ENCODE peak calls at places on chromosomes 1 and 21, in four cellular contexts. A is Panc1, I is HCT116, B is colonic mucosa. X is an unnamed sample.
A peak's percentile ranks its signal among the peaks of the same experiment; 100 is the strongest.

GRCh38 chr1:207866471-207867135 is 44.3 kb downstream of the CD34 start:
- DNase-seq in A (no peak), I (no peak), B (peak; percentile 63), X (peak; percentile 64)

GRCh38 chr1:7572654-7573152 is 198.4 kb upstream of the VAMP3 start:
- DNase-seq in A (no peak), I (no peak), B (peak; percentile 81), X (no peak)

GRCh38 chr1:15348648-15349047 is 61.0 kb upstream of the EFHD2 start:
- DNase-seq in A (no peak), I (no peak), B (no peak), X (no peak)

GRCh38 chr21:39079617-39080016 is 103.6 kb downstream of the PSMG1 start:
- DNase-seq in A (no peak), I (no peak), B (peak; percentile 49), X (peak; percentile 24)

GRCh38 chr21:45460611-45461368 is 55.8 kb downstream of the COL18A1 start:
- DNase-seq in A (no peak), I (no peak), B (no peak), X (peak; percentile 90)

GRCh38 chr1:72435025-72435424 is 152.7 kb upstream of the NEGR1 start:
- DNase-seq in A (no peak), I (no peak), B (no peak), X (peak; percentile 23)

GRCh38 chr1:239982762-239983161 is 108.9 kb upstream of the FMN2 start:
- DNase-seq in A (no peak), I (no peak), B (no peak), X (no peak)

GRCh38 chr21:44785620-44786344 is 15.8 kb downstream of the UBE2G2 start:
- DNase-seq in A (no peak), I (no peak), B (no peak), X (no peak)

GRCh38 chr1:108877324-108877812 is 583 bp downstream of the GPSM2 start:
- DNase-seq in A (no peak), I (no peak), B (peak; percentile 45), X (peak; percentile 21)

DNA sequence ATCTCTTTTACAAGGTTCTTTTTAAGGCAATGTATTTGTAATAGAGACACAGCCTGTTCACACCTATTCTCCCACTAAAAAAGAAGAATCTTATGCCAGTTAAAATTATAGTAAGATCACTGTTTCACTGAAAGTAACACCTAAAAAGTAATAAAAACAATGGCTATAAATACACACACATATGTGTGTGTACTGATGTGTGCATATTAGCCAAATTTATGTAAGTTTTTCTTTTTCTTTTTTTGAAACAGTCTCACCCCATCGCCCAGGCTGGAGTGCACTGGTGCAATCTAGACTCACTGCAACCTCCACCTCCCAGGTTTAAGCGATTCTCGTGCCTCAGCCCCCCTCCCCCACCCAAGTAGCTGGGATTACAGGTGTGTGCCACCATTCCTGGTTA is 56.8 kb upstream of the SLC30A10 start:
- DNase-seq in A (no peak), I (no peak), B (no peak), X (no peak)
- H3K36me3 ChIP-seq in A (peaks cover 34% of the 10 kb centered on the region), I (peaks cover 18% of the 10 kb centered on the region), B (peaks cover 7% of the 10 kb centered on the region), X (peaks cover 40% of the 10 kb centered on the region)

DNA sequence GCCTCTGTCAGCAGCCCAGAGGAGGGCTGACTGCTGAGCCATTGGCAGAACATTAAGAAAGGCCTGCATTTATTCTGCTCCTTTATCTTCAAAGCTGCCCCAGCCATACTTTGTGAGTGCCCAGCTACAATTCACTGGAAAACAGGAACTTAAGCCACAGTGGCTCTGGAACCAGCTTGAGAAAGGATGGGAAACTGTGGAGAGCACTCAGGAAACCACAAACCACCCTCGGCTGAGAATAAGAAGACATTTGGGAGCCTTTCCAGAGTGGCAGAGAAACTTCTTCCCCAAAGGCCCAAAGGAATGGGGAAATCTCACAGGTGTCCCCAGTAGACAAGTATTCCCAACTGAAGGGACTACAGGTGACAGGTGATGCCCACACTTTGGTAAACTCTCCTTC is 1.8 kb downstream of the LAMB3 start:
- DNase-seq in A (no peak), I (no peak), B (no peak), X (no peak)
- H3K27ac ChIP-seq in A (no peak overlapping the region), I (peak overlapping the region; percentile 46), B (peak overlapping the region; percentile 89), X (peak overlapping the region; percentile 33)

GRCh38 chr1:23441446-23442148 is 17.0 kb upstream of the TCEA3 start:
- DNase-seq in A (no peak), I (no peak), B (no peak), X (no peak)
- H3K36me3 ChIP-seq in A (no peaks in the 10 kb centered on the region), I (no peaks in the 10 kb centered on the region), B (no peaks in the 10 kb centered on the region), X (no peaks in the 10 kb centered on the region)

DNA sequence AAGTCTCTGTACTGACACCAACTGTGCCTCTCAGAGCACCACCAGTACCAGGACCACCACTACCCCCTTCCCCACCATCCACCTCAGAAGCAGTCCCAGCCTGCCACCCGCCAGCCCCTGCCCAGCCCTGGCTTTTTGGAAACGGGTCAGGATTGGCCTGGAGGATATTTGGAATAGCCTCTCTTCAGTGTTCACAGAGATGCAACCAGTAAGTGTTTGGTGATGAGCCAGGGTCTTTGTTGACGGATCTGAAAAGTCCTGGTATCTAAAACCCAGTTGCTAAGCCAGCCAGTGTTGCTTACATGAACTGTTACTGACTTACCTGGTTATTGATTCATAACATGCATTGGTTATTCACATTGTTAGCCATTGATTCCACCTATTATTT is 1.1 kb downstream of the C1orf56 start:
- DNase-seq in A (no peak), I (no peak), B (no peak), X (no peak)
- H3K27ac ChIP-seq in A (peak overlapping the region; percentile 86), I (no peak overlapping the region), B (peak overlapping the region; percentile 74), X (no peak overlapping the region)

GRCh38 chr1:41647202-41648135 is 163.0 kb upstream of the EDN2 start:
- DNase-seq in A (no peak), I (no peak), B (no peak), X (no peak)
- H3K36me3 ChIP-seq in A (no peaks in the 10 kb centered on the region), I (no peaks in the 10 kb centered on the region), B (no peaks in the 10 kb centered on the region), X (no peaks in the 10 kb centered on the region)

GRCh38 chr1:93980881-93981280 is 71.7 kb upstream of the GCLM start:
- DNase-seq in A (no peak), I (no peak), B (no peak), X (no peak)
- H3K27ac ChIP-seq in A (no peak overlapping the region), I (no peak overlapping the region), B (no peak overlapping the region), X (no peak overlapping the region)

DNA sequence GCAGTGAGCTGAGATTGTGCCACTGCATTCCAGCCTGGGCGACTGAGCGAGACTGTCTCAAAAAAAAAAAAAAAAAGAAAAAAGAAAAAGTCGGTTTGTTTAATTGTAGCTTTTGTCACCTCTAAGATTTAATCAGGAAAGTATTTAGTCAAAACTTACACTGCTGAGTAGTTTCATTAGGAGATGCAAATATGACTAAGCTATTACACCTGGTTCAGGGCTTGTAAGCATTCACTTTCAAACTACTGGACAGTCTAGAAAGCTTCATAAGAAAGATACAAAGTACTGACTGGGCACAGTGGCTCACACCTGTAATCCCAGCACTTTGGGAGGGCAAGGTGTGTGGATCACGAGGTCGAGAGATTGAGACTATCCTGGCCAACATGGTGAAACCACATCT is 75.9 kb upstream of the CACYBP start:
- DNase-seq in A (no peak), I (no peak), B (no peak), X (no peak)
- H3K36me3 ChIP-seq in A (no peaks in the 10 kb centered on the region), I (no peaks in the 10 kb centered on the region), B (no peaks in the 10 kb centered on the region), X (no peaks in the 10 kb centered on the region)

DNA sequence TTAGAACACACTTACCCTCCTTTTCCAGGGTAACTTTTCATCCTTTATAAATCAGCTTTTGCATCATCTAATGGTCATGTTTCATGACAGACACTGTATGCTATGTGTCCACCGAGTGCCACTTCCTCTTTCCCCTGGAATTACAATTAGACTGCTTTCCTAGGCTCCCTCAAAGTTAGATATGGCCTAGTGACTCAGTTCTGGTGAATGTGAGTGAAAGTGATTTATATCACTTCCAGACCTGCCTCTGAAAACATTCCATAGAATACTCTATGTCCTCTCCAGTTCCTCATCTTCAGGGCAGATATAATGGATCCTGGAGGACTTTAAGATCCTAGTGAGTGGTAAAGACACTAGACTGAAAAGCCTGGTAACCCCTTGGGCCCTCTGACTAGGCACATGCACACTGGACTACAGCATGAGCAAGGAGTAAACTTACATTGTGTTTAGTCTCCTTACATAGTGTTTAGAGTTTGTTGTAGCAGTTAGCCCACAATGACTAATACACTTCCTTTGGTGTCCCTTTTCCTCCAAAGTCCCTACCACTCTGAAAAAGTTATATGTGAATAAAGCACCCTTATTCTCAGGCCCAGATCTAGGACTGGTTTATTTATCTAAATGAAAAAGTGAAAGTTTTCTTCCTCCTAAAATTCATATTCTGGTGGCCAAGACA is 59.3 kb downstream of the GPR88 start:
- DNase-seq in A (no peak), I (no peak), B (no peak), X (peak; percentile 93)
- H3K27ac ChIP-seq in A (no peak overlapping the region), I (no peak overlapping the region), B (no peak overlapping the region), X (peak overlapping the region; percentile 91)